ENCODE peak calls at places on chromosomes 3 and 15, in ten cellular contexts. K is psoas muscle, B is tibial artery, E is fibroblast of lung, X is neuronal stem cell, D is sigmoid colon, T is heart right ventricle, H is GM23248, I is astrocyte, L is heart left ventricle. R is an unnamed sample.
A peak's percentile ranks its signal among the peaks of the same experiment; 100 is the strongest.

GRCh38 chr3:197135212-197135611 is 105.6 kb upstream of the MELTF start:
- DNase-seq in E (no peak), H (peak; percentile 40), K (no peak), L (no peak), I (peak; percentile 46), D (no peak), T (no peak), X (no peak), B (no peak), R (no peak)

GRCh38 chr3:172270767-172271166 is 177.5 kb downstream of the GHSR start:
- DNase-seq in T (no peak), B (no peak), L (no peak), K (no peak), D (no peak), E (no peak), X (no peak), H (no peak), I (no peak), R (no peak)

GRCh38 chr15:35206060-35206675 is 121.1 kb upstream of the NANOGP8 start:
- DNase-seq in D (no peak), L (no peak), K (no peak), I (no peak), B (no peak), X (no peak), H (no peak), T (no peak), E (peak; percentile 41), R (peak; percentile 36)

GRCh38 chr3:29919551-29919950 is 638.7 kb downstream of the RBMS3 start:
- DNase-seq in H (no peak), X (no peak), B (no peak), L (no peak), I (no peak), K (no peak), E (no peak), D (no peak), T (no peak), R (no peak)

GRCh38 chr15:70466895-70467529 is 296.3 kb downstream of the UACA start:
- DNase-seq in E (peak; percentile 73), H (peak; percentile 83), B (peak; percentile 50), D (peak; percentile 75), K (no peak), X (peak; percentile 27), I (peak; percentile 46), T (peak; percentile 35), L (no peak), R (peak; percentile 70)

GRCh38 chr3:133851266-133851906 is 44.3 kb downstream of the RAB6B start:
- DNase-seq in E (no peak), I (no peak), K (no peak), H (no peak), T (no peak), L (no peak), D (no peak), X (no peak), B (no peak), R (no peak)

GRCh38 chr15:71743861-71744382 is 66.4 kb upstream of the NR2E3 start:
- DNase-seq in T (peak; percentile 63), X (peak; percentile 48), K (peak; percentile 42), B (peak; percentile 62), L (no peak), D (no peak), E (peak; percentile 63), H (peak; percentile 70), I (no peak), R (peak; percentile 66)

GRCh38 chr3:14063152-14063551 is 61.5 kb downstream of the CHCHD4 start:
- DNase-seq in I (no peak), H (no peak), T (no peak), K (no peak), E (no peak), X (no peak), L (no peak), D (no peak), B (no peak), R (no peak)

GRCh38 chr3:156044634-156044975 is 75.8 kb upstream of the KCNAB1 start:
- DNase-seq in B (no peak), K (no peak), X (no peak), E (no peak), T (no peak), H (no peak), D (no peak), L (no peak), I (no peak), R (no peak)

GRCh38 chr15:39730552-39730951 is 52.1 kb downstream of the FSIP1 start:
- DNase-seq in I (no peak), L (no peak), D (no peak), K (no peak), H (no peak), B (no peak), T (no peak), X (no peak), E (no peak), R (no peak)

GRCh38 chr3:30750967-30751366 is 143.5 kb downstream of the GADL1 start:
- DNase-seq in B (no peak), E (no peak), D (no peak), L (no peak), T (no peak), I (no peak), K (no peak), H (no peak), X (no peak), R (no peak)

GRCh38 chr3:192917258-192917507 is 473 bp downstream of the MB21D2 start:
- DNase-seq in K (no peak), E (no peak), D (no peak), B (no peak), I (no peak), L (no peak), T (peak; percentile 39), X (no peak), H (no peak), R (no peak)

GRCh38 chr3:113912551-113913246 is 35.1 kb upstream of the ZDHHC23 start:
- DNase-seq in K (no peak), D (no peak), B (no peak), X (peak; percentile 29), E (peak; percentile 71), L (no peak), T (no peak), I (peak; percentile 50), H (peak; percentile 75), R (peak; percentile 80)

GRCh38 chr15:90957791-90958190 is 3.1 kb downstream of the RCCD1 start:
- DNase-seq in I (no peak), D (no peak), B (no peak), E (no peak), H (no peak), K (no peak), L (no peak), T (no peak), X (no peak), R (no peak)
- H3K4me3 ChIP-seq in I (no peak overlapping the region), D (peak overlapping the region; percentile 56), B (peak overlapping the region; percentile 75), E (peak overlapping the region; percentile 68), H (peak overlapping the region; percentile 71), K (peak overlapping the region; percentile 66), L (peak overlapping the region; percentile 69), T (no peak overlapping the region), X (no peak overlapping the region), R (no peak overlapping the region)

GRCh38 chr3:23743141-23743784 is 62.5 kb upstream of the UBE2E1 start:
- DNase-seq in L (no peak), K (no peak), X (no peak), B (no peak), E (no peak), I (no peak), D (no peak), T (no peak), H (no peak), R (no peak)

GRCh38 chr3:23740517-23741402 is 65.0 kb upstream of the UBE2E1 start:
- DNase-seq in B (peak; percentile 36), E (no peak), L (no peak), D (no peak), X (no peak), H (peak; percentile 64), K (no peak), I (peak; percentile 55), T (no peak), R (peak; percentile 64)

GRCh38 chr3:23739536-23739935 is 66.2 kb upstream of the UBE2E1 start:
- DNase-seq in D (no peak), H (peak; percentile 77), I (peak; percentile 84), L (no peak), K (no peak), B (no peak), T (no peak), E (peak; percentile 79), X (no peak), R (no peak)

GRCh38 chr3:23738946-23739345 is 66.8 kb upstream of the UBE2E1 start:
- DNase-seq in E (no peak), H (peak; percentile 4), K (no peak), D (no peak), I (peak; percentile 40), X (no peak), B (no peak), L (no peak), T (no peak), R (no peak)

GRCh38 chr3:23741403-23741706 is 64.4 kb upstream of the UBE2E1 start:
- DNase-seq in H (no peak), I (no peak), E (no peak), D (no peak), L (no peak), K (no peak), B (no peak), T (no peak), X (no peak), R (no peak)
- H3K27ac ChIP-seq in H (no peak overlapping the region), I (no peak overlapping the region), E (no peak overlapping the region), D (no peak overlapping the region), L (peak overlapping the region; percentile 3), K (no peak overlapping the region), B (no peak overlapping the region), T (no peak overlapping the region), X (no peak overlapping the region), R (no peak overlapping the region)

GRCh38 chr3:158747417-158747816 is 15.2 kb upstream of the RARRES1 start:
- DNase-seq in I (no peak), L (no peak), B (no peak), D (no peak), K (no peak), T (no peak), H (no peak), X (no peak), E (no peak), R (no peak)

GRCh38 chr3:158749526-158749925 is 17.3 kb upstream of the RARRES1 start:
- DNase-seq in K (no peak), L (no peak), E (no peak), T (no peak), B (no peak), H (no peak), I (no peak), D (no peak), X (no peak), R (no peak)

GRCh38 chr3:158748237-158748828 is 16.1 kb upstream of the RARRES1 start:
- DNase-seq in L (peak; percentile 74), I (no peak), E (peak; percentile 35), B (peak; percentile 66), T (peak; percentile 26), X (no peak), H (peak; percentile 15), D (no peak), K (no peak), R (no peak)

GRCh38 chr3:158751316-158751715 is 19.1 kb upstream of the RARRES1 start:
- DNase-seq in E (no peak), D (no peak), B (no peak), L (no peak), I (no peak), H (no peak), X (no peak), K (no peak), T (no peak), R (no peak)

GRCh38 chr3:158749977-158750376 is 17.7 kb upstream of the RARRES1 start:
- DNase-seq in T (no peak), E (no peak), I (no peak), L (no peak), B (no peak), D (no peak), X (no peak), K (no peak), H (no peak), R (no peak)
- H3K4me1 ChIP-seq in T (no peaks in the 10 kb centered on the region), E (peaks cover 11% of the 10 kb centered on the region), I (peaks cover 16% of the 10 kb centered on the region), L (no peaks in the 10 kb centered on the region), B (peaks cover 8% of the 10 kb centered on the region), D (peaks cover 8% of the 10 kb centered on the region), X (no peaks in the 10 kb centered on the region), K (no peaks in the 10 kb centered on the region), H (peaks cover 11% of the 10 kb centered on the region), R (no peaks in the 10 kb centered on the region)

GRCh38 chr15:89330881-89331595 is 3.6 kb downstream of the POLG start:
- DNase-seq in H (no peak), E (no peak), X (no peak), B (no peak), D (no peak), K (no peak), L (no peak), I (no peak), T (no peak), R (no peak)
- H3K4me3 ChIP-seq in H (peak overlapping the region; percentile 97), E (no peak overlapping the region), X (no peak overlapping the region), B (no peak overlapping the region), D (no peak overlapping the region), K (peak overlapping the region; percentile 12), L (no peak overlapping the region), I (peak overlapping the region; percentile 27), T (no peak overlapping the region), R (no peak overlapping the region)